ENCODE peak calls at places on chromosomes 7 and 10, in ten cellular contexts. One of them, this sample, is unnamed. For H3K9me3, the result is how much of the 10 kb centered on the place peaks cover.

GRCh38 chr7:127794551-127794950 is 142.6 kb downstream of the SND1 start:
- DNase-seq in cardiac muscle cell: peak
- DNase-seq in gastrocnemius medialis: no peak
- DNase-seq in SK-N-MC: no peak
- DNase-seq in sigmoid colon: no peak
- DNase-seq in CD4-positive, CD25-positive, alpha-beta regulatory T cell: no peak
- DNase-seq in left ventricle myocardium inferior: no peak
- DNase-seq in kidney: no peak
- DNase-seq in neural progenitor cell: no peak
- DNase-seq in AG04450: no peak
- DNase-seq in this sample: no peak

GRCh38 chr10:113856563-113856962 is 2.1 kb downstream of the NHLRC2 start:
- DNase-seq in cardiac muscle cell: no peak
- DNase-seq in gastrocnemius medialis: no peak
- DNase-seq in SK-N-MC: no peak
- DNase-seq in sigmoid colon: no peak
- DNase-seq in CD4-positive, CD25-positive, alpha-beta regulatory T cell: no peak
- DNase-seq in left ventricle myocardium inferior: no peak
- DNase-seq in kidney: no peak
- DNase-seq in neural progenitor cell: no peak
- DNase-seq in AG04450: no peak
- DNase-seq in this sample: no peak

GRCh38 chr10:43734716-43735115 is 86.0 kb upstream of the ZNF32 start:
- DNase-seq in cardiac muscle cell: no peak
- DNase-seq in gastrocnemius medialis: no peak
- DNase-seq in SK-N-MC: no peak
- DNase-seq in sigmoid colon: no peak
- DNase-seq in CD4-positive, CD25-positive, alpha-beta regulatory T cell: no peak
- DNase-seq in left ventricle myocardium inferior: no peak
- DNase-seq in kidney: no peak
- DNase-seq in neural progenitor cell: no peak
- DNase-seq in AG04450: no peak
- DNase-seq in this sample: no peak

GRCh38 chr7:142131439-142131838 is 19.9 kb downstream of the MGAM2 start:
- DNase-seq in cardiac muscle cell: no peak
- DNase-seq in gastrocnemius medialis: no peak
- DNase-seq in SK-N-MC: no peak
- DNase-seq in sigmoid colon: no peak
- DNase-seq in CD4-positive, CD25-positive, alpha-beta regulatory T cell: no peak
- DNase-seq in left ventricle myocardium inferior: no peak
- DNase-seq in kidney: no peak
- DNase-seq in neural progenitor cell: no peak
- DNase-seq in AG04450: no peak
- DNase-seq in this sample: no peak

GRCh38 chr7:8418627-8419245 is 14.7 kb upstream of the NXPH1 start:
- DNase-seq in cardiac muscle cell: peak
- DNase-seq in gastrocnemius medialis: no peak
- DNase-seq in SK-N-MC: peak
- DNase-seq in sigmoid colon: no peak
- DNase-seq in CD4-positive, CD25-positive, alpha-beta regulatory T cell: peak
- DNase-seq in left ventricle myocardium inferior: no peak
- DNase-seq in kidney: no peak
- DNase-seq in neural progenitor cell: peak
- DNase-seq in AG04450: peak
- DNase-seq in this sample: peak

GRCh38 chr7:86313842-86314241 is 329.9 kb upstream of the GRM3 start:
- DNase-seq in cardiac muscle cell: no peak
- DNase-seq in gastrocnemius medialis: no peak
- DNase-seq in SK-N-MC: no peak
- DNase-seq in sigmoid colon: no peak
- DNase-seq in CD4-positive, CD25-positive, alpha-beta regulatory T cell: no peak
- DNase-seq in left ventricle myocardium inferior: no peak
- DNase-seq in kidney: no peak
- DNase-seq in neural progenitor cell: no peak
- DNase-seq in AG04450: no peak
- DNase-seq in this sample: no peak

GRCh38 chr7:150585199-150585598 is 18.0 kb downstream of the GIMAP4 start:
- DNase-seq in cardiac muscle cell: no peak
- DNase-seq in gastrocnemius medialis: no peak
- DNase-seq in SK-N-MC: no peak
- DNase-seq in sigmoid colon: no peak
- DNase-seq in CD4-positive, CD25-positive, alpha-beta regulatory T cell: no peak
- DNase-seq in left ventricle myocardium inferior: no peak
- DNase-seq in kidney: no peak
- DNase-seq in neural progenitor cell: no peak
- DNase-seq in AG04450: no peak
- DNase-seq in this sample: no peak

GRCh38 chr10:103736763-103737162 is 118.6 kb downstream of the SH3PXD2A start:
- DNase-seq in cardiac muscle cell: no peak
- DNase-seq in gastrocnemius medialis: no peak
- DNase-seq in SK-N-MC: no peak
- DNase-seq in sigmoid colon: no peak
- DNase-seq in CD4-positive, CD25-positive, alpha-beta regulatory T cell: no peak
- DNase-seq in left ventricle myocardium inferior: no peak
- DNase-seq in kidney: no peak
- DNase-seq in neural progenitor cell: peak
- DNase-seq in AG04450: no peak
- DNase-seq in this sample: no peak

GRCh38 chr10:98224509-98224908 is 43.5 kb downstream of the LOXL4 start:
- DNase-seq in cardiac muscle cell: no peak
- DNase-seq in gastrocnemius medialis: no peak
- DNase-seq in SK-N-MC: no peak
- DNase-seq in sigmoid colon: no peak
- DNase-seq in CD4-positive, CD25-positive, alpha-beta regulatory T cell: no peak
- DNase-seq in left ventricle myocardium inferior: no peak
- DNase-seq in kidney: no peak
- DNase-seq in neural progenitor cell: no peak
- DNase-seq in AG04450: no peak
- DNase-seq in this sample: no peak

GRCh38 chr7:137328389-137329120 is 15.0 kb downstream of the PTN start:
- DNase-seq in cardiac muscle cell: peak
- DNase-seq in gastrocnemius medialis: no peak
- DNase-seq in SK-N-MC: no peak
- DNase-seq in sigmoid colon: no peak
- DNase-seq in CD4-positive, CD25-positive, alpha-beta regulatory T cell: no peak
- DNase-seq in left ventricle myocardium inferior: no peak
- DNase-seq in kidney: no peak
- DNase-seq in neural progenitor cell: peak
- DNase-seq in AG04450: peak
- DNase-seq in this sample: no peak

GRCh38 chr7:30559566-30559965 is 35.1 kb upstream of the GARS1 start:
- DNase-seq in cardiac muscle cell: peak
- DNase-seq in gastrocnemius medialis: no peak
- DNase-seq in SK-N-MC: no peak
- DNase-seq in sigmoid colon: no peak
- DNase-seq in CD4-positive, CD25-positive, alpha-beta regulatory T cell: no peak
- DNase-seq in left ventricle myocardium inferior: no peak
- DNase-seq in kidney: no peak
- DNase-seq in neural progenitor cell: no peak
- DNase-seq in AG04450: no peak
- DNase-seq in this sample: no peak

DNA sequence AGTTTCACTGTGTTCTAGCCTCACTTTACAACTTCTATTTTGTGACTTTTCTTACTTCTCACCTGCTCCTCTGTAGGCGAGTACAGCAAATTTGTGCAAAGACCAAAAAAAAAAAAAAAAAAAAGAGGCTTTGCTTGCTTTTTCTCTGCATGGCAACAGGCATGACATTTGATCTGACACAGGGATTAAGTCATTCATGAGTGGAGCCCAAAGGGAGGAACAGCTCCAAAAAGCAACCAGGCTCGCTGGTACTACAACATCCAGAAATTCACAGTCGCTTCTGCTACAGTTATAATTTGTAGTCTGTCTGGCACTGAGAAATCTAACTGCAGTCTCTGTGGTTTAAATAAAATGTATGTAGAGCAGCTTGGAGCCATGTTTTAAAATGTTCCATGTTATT is 31.7 kb downstream of the MKX start:
- DNase-seq in cardiac muscle cell: no peak
- DNase-seq in gastrocnemius medialis: peak
- DNase-seq in SK-N-MC: no peak
- DNase-seq in sigmoid colon: no peak
- DNase-seq in CD4-positive, CD25-positive, alpha-beta regulatory T cell: no peak
- DNase-seq in left ventricle myocardium inferior: no peak
- DNase-seq in kidney: no peak
- DNase-seq in neural progenitor cell: peak
- DNase-seq in AG04450: no peak
- DNase-seq in this sample: no peak
- H3K4me3 ChIP-seq in cardiac muscle cell: no peak
- H3K4me3 ChIP-seq in gastrocnemius medialis: no peak
- H3K4me3 ChIP-seq in SK-N-MC: peak
- H3K4me3 ChIP-seq in sigmoid colon: peak
- H3K4me3 ChIP-seq in CD4-positive, CD25-positive, alpha-beta regulatory T cell: no peak
- H3K4me3 ChIP-seq in left ventricle myocardium inferior: no peak
- H3K4me3 ChIP-seq in kidney: no peak
- H3K4me3 ChIP-seq in neural progenitor cell: no peak
- H3K4me3 ChIP-seq in AG04450: no peak
- H3K4me3 ChIP-seq in this sample: no peak

DNA sequence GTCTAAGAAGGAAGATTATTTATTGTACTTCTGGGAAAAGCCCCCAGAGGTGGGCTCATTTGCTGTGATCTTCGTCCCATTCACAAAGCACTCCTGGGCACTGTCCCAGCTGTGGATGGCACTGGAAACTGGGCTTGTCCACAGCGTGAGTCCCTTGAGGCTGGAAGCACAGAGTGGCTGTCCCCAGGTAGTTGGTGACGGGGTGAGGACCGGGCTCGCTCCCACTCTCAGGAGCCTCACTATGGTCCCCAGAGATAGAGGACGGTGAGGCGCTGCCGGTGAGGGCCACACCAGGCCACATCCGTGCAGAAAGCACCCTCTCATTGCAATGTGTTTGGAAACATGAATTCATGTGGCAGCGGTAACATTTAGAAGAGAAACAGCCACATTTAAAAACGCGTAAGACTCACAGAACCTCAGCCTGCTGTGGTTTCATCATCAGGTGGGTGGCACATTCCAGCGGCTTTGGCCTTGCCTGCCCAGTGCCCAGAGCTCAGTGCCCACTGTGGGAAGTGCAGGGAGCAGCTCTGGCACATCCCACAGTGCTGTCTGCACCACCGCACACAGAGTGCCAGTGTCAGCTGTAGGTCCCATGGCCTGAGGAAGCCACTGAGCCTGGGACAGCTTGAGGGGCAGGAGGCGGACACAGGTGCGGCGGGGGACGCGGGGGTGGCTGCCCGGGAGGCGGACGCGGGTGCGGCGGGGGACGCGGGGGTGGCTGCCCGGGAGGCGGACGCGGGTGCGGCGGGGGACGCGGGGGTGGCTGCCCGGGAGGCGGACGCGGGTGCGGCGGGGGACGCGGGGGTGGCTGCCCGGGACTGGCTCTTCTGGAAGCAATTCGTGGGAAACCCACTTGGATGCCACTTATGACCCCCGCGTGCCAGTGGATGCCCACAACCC is 449.8 kb downstream of the DNAJB6 start:
- DNase-seq in cardiac muscle cell: no peak
- DNase-seq in gastrocnemius medialis: no peak
- DNase-seq in SK-N-MC: no peak
- DNase-seq in sigmoid colon: no peak
- DNase-seq in CD4-positive, CD25-positive, alpha-beta regulatory T cell: no peak
- DNase-seq in left ventricle myocardium inferior: no peak
- DNase-seq in kidney: peak
- DNase-seq in neural progenitor cell: no peak
- DNase-seq in AG04450: no peak
- DNase-seq in this sample: no peak
- H3K9me3 ChIP-seq in cardiac muscle cell: under half
- H3K9me3 ChIP-seq in gastrocnemius medialis: under half
- H3K9me3 ChIP-seq in SK-N-MC: under half
- H3K9me3 ChIP-seq in sigmoid colon: under half
- H3K9me3 ChIP-seq in CD4-positive, CD25-positive, alpha-beta regulatory T cell: under half
- H3K9me3 ChIP-seq in left ventricle myocardium inferior: under half
- H3K9me3 ChIP-seq in kidney: under half
- H3K9me3 ChIP-seq in neural progenitor cell: under half
- H3K9me3 ChIP-seq in AG04450: half or more
- H3K9me3 ChIP-seq in this sample: under half

DNA sequence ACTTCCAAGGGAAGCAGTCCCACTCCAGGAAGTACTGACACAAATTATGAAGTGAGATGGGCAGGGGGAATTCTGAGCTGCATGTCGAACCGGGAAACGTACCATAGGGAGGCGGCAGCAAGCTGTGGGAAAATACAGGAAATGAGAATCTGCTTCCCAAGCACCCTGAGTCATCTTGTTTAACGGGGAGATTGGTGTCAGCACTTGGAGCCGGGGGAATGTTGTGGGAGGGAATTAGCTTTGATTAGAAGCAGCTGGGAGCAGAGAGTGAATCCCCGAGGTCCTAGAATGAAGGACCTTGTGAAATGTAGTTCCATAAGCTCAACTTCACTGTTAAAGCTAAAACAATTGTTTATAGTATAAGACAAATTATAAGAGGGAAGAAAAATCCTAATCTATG is 141.4 kb upstream of the PRKCQ start:
- DNase-seq in cardiac muscle cell: peak
- DNase-seq in gastrocnemius medialis: peak
- DNase-seq in SK-N-MC: no peak
- DNase-seq in sigmoid colon: peak
- DNase-seq in CD4-positive, CD25-positive, alpha-beta regulatory T cell: no peak
- DNase-seq in left ventricle myocardium inferior: peak
- DNase-seq in kidney: peak
- DNase-seq in neural progenitor cell: no peak
- DNase-seq in AG04450: peak
- DNase-seq in this sample: peak
- H3K4me3 ChIP-seq in cardiac muscle cell: no peak
- H3K4me3 ChIP-seq in gastrocnemius medialis: no peak
- H3K4me3 ChIP-seq in SK-N-MC: no peak
- H3K4me3 ChIP-seq in sigmoid colon: no peak
- H3K4me3 ChIP-seq in CD4-positive, CD25-positive, alpha-beta regulatory T cell: no peak
- H3K4me3 ChIP-seq in left ventricle myocardium inferior: no peak
- H3K4me3 ChIP-seq in kidney: no peak
- H3K4me3 ChIP-seq in neural progenitor cell: no peak
- H3K4me3 ChIP-seq in AG04450: no peak
- H3K4me3 ChIP-seq in this sample: no peak

DNA sequence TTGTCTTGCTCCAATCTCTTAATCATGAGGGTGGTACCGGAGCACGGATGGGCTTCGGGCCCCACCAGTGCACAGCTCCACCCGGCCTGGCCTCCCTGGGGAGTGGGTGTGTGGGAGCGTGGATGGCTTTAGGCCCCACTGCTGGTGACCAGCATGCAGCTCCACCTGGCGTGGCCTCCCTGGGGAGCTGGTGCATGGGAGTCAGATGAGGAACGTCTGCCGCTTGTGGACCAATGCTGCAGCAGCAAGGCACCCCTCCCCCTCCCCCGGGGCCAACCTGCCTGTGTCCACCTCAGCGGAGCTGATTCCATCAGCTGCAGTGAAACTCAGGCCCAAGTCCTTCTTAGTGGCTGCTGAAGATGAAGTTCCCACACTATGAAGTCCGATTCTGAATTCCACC is 511.4 kb downstream of the PTPRN2 start:
- DNase-seq in cardiac muscle cell: no peak
- DNase-seq in gastrocnemius medialis: no peak
- DNase-seq in SK-N-MC: no peak
- DNase-seq in sigmoid colon: no peak
- DNase-seq in CD4-positive, CD25-positive, alpha-beta regulatory T cell: no peak
- DNase-seq in left ventricle myocardium inferior: no peak
- DNase-seq in kidney: no peak
- DNase-seq in neural progenitor cell: no peak
- DNase-seq in AG04450: no peak
- DNase-seq in this sample: no peak
- H3K9me3 ChIP-seq in cardiac muscle cell: under half
- H3K9me3 ChIP-seq in gastrocnemius medialis: under half
- H3K9me3 ChIP-seq in SK-N-MC: under half
- H3K9me3 ChIP-seq in sigmoid colon: under half
- H3K9me3 ChIP-seq in CD4-positive, CD25-positive, alpha-beta regulatory T cell: under half
- H3K9me3 ChIP-seq in left ventricle myocardium inferior: under half
- H3K9me3 ChIP-seq in kidney: under half
- H3K9me3 ChIP-seq in neural progenitor cell: under half
- H3K9me3 ChIP-seq in AG04450: half or more
- H3K9me3 ChIP-seq in this sample: under half

This sample was measured in transverse colon.